ENCODE peak calls at places on chromosomes 1 and 21, in seven cellular contexts. T is upper lobe of left lung; E is activated naive CD8-positive, alpha-beta T cell treated with anti-CD3 and anti-CD28 coated beads, Interleukin-2, amount 50 U/mL, for 16 hours; R is mesendoderm; S is lower leg skin; B is endothelial cell; Q is H54. Z is an unnamed sample.

GRCh38 chr1:78377356-78377928 is 113.3 kb upstream of the PTGFR start:
- DNase-seq in E (no peak), B (no peak), T (no peak), S (no peak), Q (no peak), R (no peak), Z (no peak)

GRCh38 chr1:212797681-212798080 is 6.0 kb downstream of the TATDN3 start:
- DNase-seq in B (no peak), T (no peak), E (no peak), Q (no peak), S (no peak), R (no peak), Z (no peak)

GRCh38 chr1:38815903-38816627 is 43.5 kb downstream of the RRAGC start:
- DNase-seq in S (no peak), R (no peak), Q (no peak), T (peak), B (no peak), E (no peak), Z (no peak)

GRCh38 chr1:165383067-165383466 is 26.6 kb upstream of the LMX1A start:
- DNase-seq in E (no peak), T (peak), Q (no peak), R (peak), B (no peak), S (peak), Z (peak)

GRCh38 chr1:243420968-243421675 is 165.3 kb downstream of the SDCCAG8 start:
- DNase-seq in S (no peak), E (no peak), T (no peak), R (no peak), B (no peak), Q (peak), Z (no peak)

GRCh38 chr1:235910357-235911299 is 43.9 kb upstream of the LYST start:
- DNase-seq in Q (peak), B (no peak), R (peak), E (no peak), T (no peak), S (peak), Z (peak)

GRCh38 chr1:225318706-225319575 is 108.9 kb downstream of the LBR start:
- DNase-seq in R (peak), E (no peak), B (peak), T (no peak), Q (no peak), S (no peak), Z (peak)

GRCh38 chr1:170318141-170318540 is 172.4 kb downstream of the NTMT2 start:
- DNase-seq in E (no peak), Q (no peak), B (no peak), S (no peak), T (no peak), R (no peak), Z (no peak)

GRCh38 chr1:245678866-245679411 is 524.2 kb downstream of the KIF26B start:
- DNase-seq in T (no peak), E (no peak), R (no peak), S (peak), Q (no peak), B (no peak), Z (no peak)

GRCh38 chr1:167057297-167057688 is 32.9 kb downstream of the GPA33 start:
- DNase-seq in E (no peak), Q (peak), T (no peak), R (peak), B (peak), S (no peak), Z (peak)

GRCh38 chr1:94884101-94884875 is 42.6 kb downstream of the CNN3 start:
- DNase-seq in Q (peak), B (peak), R (peak), T (no peak), E (no peak), S (no peak), Z (peak)

GRCh38 chr1:245988393-245989078 is 518.5 kb downstream of the SMYD3 start:
- DNase-seq in S (no peak), T (no peak), R (no peak), E (no peak), Q (no peak), B (no peak), Z (no peak)

GRCh38 chr1:202084791-202085681 is 37.7 kb upstream of the GPR37L1 start:
- DNase-seq in S (no peak), R (no peak), Q (no peak), E (no peak), B (no peak), T (no peak), Z (no peak)

GRCh38 chr1:184635347-184636155 is 119.1 kb downstream of the EDEM3 start:
- DNase-seq in E (no peak), B (no peak), Q (no peak), T (no peak), R (no peak), S (no peak), Z (no peak)

GRCh38 chr1:30143517-30143916 is 579.9 kb downstream of the MATN1 start:
- DNase-seq in R (no peak), E (no peak), B (no peak), S (no peak), Q (no peak), T (no peak), Z (no peak)

GRCh38 chr1:86502721-86503430 is 34.1 kb downstream of the CLCA1 start:
- DNase-seq in T (no peak), R (peak), B (peak), Q (no peak), S (no peak), E (no peak), Z (no peak)

GRCh38 chr1:71766748-71767147 is 515.6 kb downstream of the NEGR1 start:
- DNase-seq in B (no peak), S (no peak), T (no peak), R (no peak), E (no peak), Q (no peak), Z (no peak)

GRCh38 chr1:13517193-13517812 is 3.5 kb upstream of the LRRC38 start:
- DNase-seq in S (no peak), R (peak), Q (no peak), T (no peak), B (peak), E (no peak), Z (no peak)

GRCh38 chr1:19710825-19711611 is 46.3 kb downstream of the HTR6 start:
- DNase-seq in S (no peak), B (no peak), R (no peak), Q (no peak), T (no peak), E (no peak), Z (no peak)

GRCh38 chr1:54671985-54672608 is 30.5 kb downstream of the MROH7 start:
- DNase-seq in T (no peak), R (peak), B (peak), E (peak), Q (peak), S (no peak), Z (peak)

GRCh38 chr1:87647436-87648177 is 318.9 kb downstream of the LMO4 start:
- DNase-seq in S (no peak), Q (no peak), E (no peak), R (no peak), B (no peak), T (no peak), Z (no peak)

GRCh38 chr1:77037990-77038389 is 170.7 kb downstream of the ST6GALNAC5 start:
- DNase-seq in S (no peak), E (no peak), B (no peak), T (no peak), R (no peak), Q (no peak), Z (no peak)

GRCh38 chr21:34743831-34744230 is 75.0 kb downstream of the CLIC6 start:
- DNase-seq in E (no peak), T (no peak), B (no peak), S (peak), Q (peak), R (no peak), Z (peak)

GRCh38 chr1:78334952-78335351 is 155.8 kb upstream of the PTGFR start:
- DNase-seq in Q (no peak), T (no peak), R (no peak), S (no peak), E (no peak), B (no peak), Z (no peak)

GRCh38 chr1:940121-941026 is 16.7 kb downstream of the SAMD11 start:
- DNase-seq in T (peak), B (no peak), R (peak), Q (no peak), S (no peak), E (no peak), Z (peak)

GRCh38 chr1:148318123-148318899 is 164.8 kb downstream of the PPIAL4G start:
- DNase-seq in R (peak), S (no peak), Q (no peak), B (peak), E (no peak), T (peak), Z (no peak)

GRCh38 chr1:92623187-92623778 is 136.6 kb upstream of the GFI1 start:
- DNase-seq in B (no peak), Q (no peak), S (no peak), E (no peak), T (no peak), R (no peak), Z (no peak)

GRCh38 chr1:93662481-93663190 is 19.0 kb downstream of the BCAR3 start:
- DNase-seq in B (no peak), Q (no peak), E (no peak), T (no peak), S (no peak), R (peak), Z (no peak)

GRCh38 chr1:211959221-211959620 is 76.1 kb downstream of the INTS7 start:
- DNase-seq in R (no peak), Q (no peak), E (no peak), T (peak), S (no peak), B (no peak), Z (no peak)